ENCODE peak calls at places on chromosomes 16 and 17, in five cellular contexts. V, Y, M, E and B are unnamed samples. For H3K9me3, the result is how much of the 10 kb centered on the place peaks cover.

GRCh38 chr17:61533797-61534196 is 57.2 kb downstream of the NACA2 start:
- DNase-seq in V (no peak), Y (no peak), M (no peak), E (no peak), B (no peak)

GRCh38 chr16:86961133-86961720 is 356.0 kb downstream of the C16orf95 start:
- DNase-seq in V (no peak), Y (no peak), M (no peak), E (no peak), B (peak)

GRCh38 chr17:61467416-61468262 is 15.4 kb downstream of the TBX4 start:
- DNase-seq in V (peak), Y (peak), M (peak), E (no peak), B (peak)

GRCh38 chr17:49969134-49969759 is at the start of gene DLX4:
- DNase-seq in V (no peak), Y (peak), M (no peak), E (no peak), B (no peak)

GRCh38 chr17:4185656-4186055 is 42.7 kb downstream of the CYB5D2 start:
- DNase-seq in V (no peak), Y (no peak), M (no peak), E (no peak), B (no peak)

GRCh38 chr16:53632526-53632925 is 71.1 kb downstream of the RPGRIP1L start:
- DNase-seq in V (no peak), Y (no peak), M (no peak), E (no peak), B (no peak)

GRCh38 chr17:8016632-8017424 is 14.4 kb downstream of the GUCY2D start:
- DNase-seq in V (peak), Y (peak), M (peak), E (no peak), B (peak)

GRCh38 chr17:60153606-60154355 is 4.0 kb downstream of the CA4 start:
- DNase-seq in V (peak), Y (peak), M (no peak), E (no peak), B (peak)

GRCh38 chr17:62668091-62668804 is 40.8 kb downstream of the MRC2 start:
- DNase-seq in V (peak), Y (no peak), M (no peak), E (no peak), B (no peak)

GRCh38 chr16:12470311-12471229 is 333.1 kb downstream of the CPPED1 start:
- DNase-seq in V (no peak), Y (no peak), M (no peak), E (peak), B (no peak)

GRCh38 chr17:48757524-48757961 is 29.0 kb upstream of the HOXB13 start:
- DNase-seq in V (no peak), Y (no peak), M (no peak), E (no peak), B (no peak)

GRCh38 chr17:28846231-28846630 is 3.6 kb upstream of the FAM222B start:
- DNase-seq in V (no peak), Y (no peak), M (no peak), E (no peak), B (no peak)

GRCh38 chr17:49546546-49547535 is 28.8 kb upstream of the NXPH3 start:
- DNase-seq in V (no peak), Y (peak), M (no peak), E (no peak), B (peak)

GRCh38 chr17:8053600-8053999 is 14.7 kb downstream of the ALOX15B start:
- DNase-seq in V (no peak), Y (no peak), M (no peak), E (no peak), B (no peak)

GRCh38 chr16:10121496-10121895 is 60.7 kb downstream of the GRIN2A start:
- DNase-seq in V (no peak), Y (no peak), M (no peak), E (no peak), B (no peak)

GRCh38 chr16:87578531-87578930 is 23.8 kb upstream of the JPH3 start:
- DNase-seq in V (no peak), Y (no peak), M (no peak), E (no peak), B (no peak)

GRCh38 chr17:62017496-62017895 is 47.6 kb downstream of the MED13 start:
- DNase-seq in V (no peak), Y (no peak), M (no peak), E (no peak), B (no peak)

GRCh38 chr16:2287916-2288547 is 20.1 kb upstream of the RNPS1 start:
- DNase-seq in V (no peak), Y (no peak), M (no peak), E (no peak), B (no peak)

GRCh38 chr16:1626327-1626726 is 14.2 kb downstream of the CRAMP1 start:
- DNase-seq in V (no peak), Y (no peak), M (no peak), E (no peak), B (no peak)

GRCh38 chr17:75478508-75478907 is 22.1 kb downstream of the TMEM94 start:
- DNase-seq in V (no peak), Y (no peak), M (no peak), E (no peak), B (no peak)

GRCh38 chr17:2631211-2631610 is 37.8 kb downstream of the PAFAH1B1 start:
- DNase-seq in V (no peak), Y (no peak), M (no peak), E (no peak), B (no peak)

GRCh38 chr17:73707358-73707757 is 63.1 kb upstream of the SDK2 start:
- DNase-seq in V (no peak), Y (no peak), M (no peak), E (no peak), B (no peak)

GRCh38 chr17:34542700-34543336 is 36.6 kb upstream of the TMEM132E start:
- DNase-seq in V (peak), Y (no peak), M (peak), E (no peak), B (peak)

GRCh38 chr17:75271955-75272847 is 1.2 kb upstream of the MIF4GD start:
- DNase-seq in V (peak), Y (no peak), M (no peak), E (no peak), B (peak)

GRCh38 chr16:50303605-50304466 is 37.5 kb downstream of the ADCY7 start:
- DNase-seq in V (no peak), Y (no peak), M (no peak), E (peak), B (no peak)

GRCh38 chr16:51951668-51952298 is 595.2 kb downstream of the TOX3 start:
- DNase-seq in V (peak), Y (no peak), M (no peak), E (no peak), B (no peak)

GRCh38 chr17:51056813-51057510 is 63.7 kb downstream of the SPAG9 start:
- DNase-seq in V (peak), Y (no peak), M (no peak), E (no peak), B (peak)
- TF ChIP-seq CTCF in V (peak), Y (peak), M (peak), E (no peak), B (peak)

DNA sequence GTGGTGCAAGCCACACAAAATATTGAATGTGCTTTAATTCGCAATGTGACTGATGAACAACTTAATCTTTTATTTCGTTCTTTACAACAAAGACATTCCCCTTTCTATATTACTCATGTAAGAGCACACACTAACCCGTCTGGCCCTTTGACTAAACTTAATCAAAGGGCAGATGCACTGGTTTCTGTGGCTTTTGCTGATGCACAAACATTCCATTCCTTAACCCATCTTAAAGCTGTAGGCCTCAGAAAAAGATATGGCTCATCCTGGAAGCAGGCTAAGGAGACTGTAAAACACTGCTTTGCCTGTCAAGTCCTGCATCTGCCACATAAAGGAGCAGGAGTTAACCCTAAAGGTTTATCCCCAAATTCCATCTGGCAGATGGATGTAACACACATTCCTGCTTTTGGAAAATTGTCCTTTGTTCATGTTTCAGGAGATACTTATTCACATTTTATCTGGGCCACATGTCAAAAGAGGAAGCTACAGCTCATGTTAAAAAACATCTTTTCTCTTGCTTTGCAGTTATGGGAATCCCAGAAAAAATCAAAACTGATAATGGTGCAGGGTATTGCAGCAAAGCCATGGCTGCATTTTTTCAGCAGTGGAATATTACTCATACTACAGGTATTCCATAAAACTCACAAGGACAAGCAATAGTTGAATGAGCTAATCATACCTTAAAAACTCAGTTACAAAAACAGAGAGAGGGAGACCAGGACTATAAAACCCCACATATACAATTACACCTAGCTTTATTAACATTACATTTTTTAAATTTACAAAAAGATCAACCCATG is 137.2 kb downstream of the AHSP start:
- DNase-seq in V (no peak), Y (no peak), M (no peak), E (no peak), B (no peak)
- H3K4me3 ChIP-seq in V (no peak), Y (no peak), M (no peak), E (no peak), B (no peak)

GRCh38 chr16:85334718-85335583 is 222.7 kb upstream of the CIBAR2 start:
- DNase-seq in V (peak), Y (peak), M (peak), E (no peak), B (no peak)

GRCh38 chr16:85338989-85339388 is 226.7 kb upstream of the CIBAR2 start:
- DNase-seq in V (no peak), Y (no peak), M (no peak), E (no peak), B (no peak)

GRCh38 chr16:85338638-85338982 is 226.3 kb upstream of the CIBAR2 start:
- DNase-seq in V (no peak), Y (no peak), M (no peak), E (no peak), B (no peak)

GRCh38 chr16:85335584-85336492 is 223.6 kb upstream of the CIBAR2 start:
- DNase-seq in V (no peak), Y (no peak), M (peak), E (no peak), B (no peak)

DNA sequence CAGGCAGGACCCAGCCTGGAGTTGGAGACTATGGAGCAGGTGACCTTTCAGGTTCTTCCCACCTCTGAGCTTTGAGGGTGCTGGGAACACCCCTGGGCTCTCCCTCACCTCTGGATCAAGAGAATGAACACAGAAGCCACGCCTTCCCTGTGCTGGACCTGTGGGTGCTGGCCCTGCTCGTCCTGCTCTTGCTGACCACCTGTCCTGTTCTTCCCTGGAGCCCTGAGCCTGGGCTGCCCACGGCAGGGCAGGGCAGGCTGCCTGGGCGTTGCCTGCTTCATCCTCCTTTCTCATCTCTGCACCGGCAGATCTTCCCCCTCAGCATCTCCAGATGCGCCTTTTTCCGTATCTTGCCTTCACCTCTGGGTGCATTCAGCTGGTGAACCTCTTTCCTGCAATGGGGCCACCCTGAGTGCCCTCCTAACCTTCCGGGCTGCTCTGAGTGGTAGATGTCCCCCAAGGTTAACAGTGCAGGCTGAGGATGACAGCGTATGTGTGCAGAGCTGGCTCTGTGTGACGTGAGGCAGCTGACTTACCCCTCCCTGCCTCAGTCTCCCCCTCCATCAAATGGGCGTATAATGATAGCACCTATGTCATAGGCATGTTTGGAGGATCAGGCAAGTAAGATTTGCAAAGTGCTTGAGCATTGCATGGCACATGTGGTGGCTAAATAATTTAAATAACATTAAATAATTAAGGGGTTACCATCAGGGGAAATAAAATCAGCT is 225.8 kb upstream of the CIBAR2 start:
- DNase-seq in V (no peak), Y (no peak), M (no peak), E (no peak), B (no peak)
- H3K9me3 ChIP-seq in V (under half), Y (under half), M (under half), E (under half), B (under half)

GRCh38 chr17:39937462-39937861 is 9.9 kb downstream of the LRRC3C start:
- DNase-seq in V (no peak), Y (no peak), M (no peak), E (no peak), B (no peak)

GRCh38 chr17:39942076-39942475 is 14.5 kb downstream of the LRRC3C start:
- DNase-seq in V (no peak), Y (no peak), M (no peak), E (no peak), B (no peak)

GRCh38 chr17:39939031-39939430 is 11.5 kb downstream of the LRRC3C start:
- DNase-seq in V (no peak), Y (no peak), M (no peak), E (no peak), B (no peak)

GRCh38 chr17:39938140-39938869 is 10.8 kb downstream of the LRRC3C start:
- DNase-seq in V (no peak), Y (no peak), M (no peak), E (no peak), B (no peak)

GRCh38 chr17:39939588-39940419 is 12.3 kb downstream of the LRRC3C start:
- DNase-seq in V (peak), Y (no peak), M (no peak), E (no peak), B (peak)
- TF ChIP-seq CTCF in V (peak), Y (peak), M (no peak), E (no peak), B (peak)

GRCh38 chr17:45784583-45785372 is 658 bp downstream of the CRHR1 start:
- DNase-seq in V (peak), Y (no peak), M (no peak), E (peak), B (peak)

GRCh38 chr17:45784293-45784582 is at the start of gene CRHR1:
- DNase-seq in V (no peak), Y (no peak), M (no peak), E (no peak), B (no peak)

GRCh38 chr17:45785373-45786193 is 1.5 kb downstream of the CRHR1 start:
- DNase-seq in V (no peak), Y (no peak), M (no peak), E (no peak), B (peak)

GRCh38 chr17:45782889-45783592 is 1.1 kb upstream of the CRHR1 start:
- DNase-seq in V (peak), Y (no peak), M (no peak), E (peak), B (peak)

DNA sequence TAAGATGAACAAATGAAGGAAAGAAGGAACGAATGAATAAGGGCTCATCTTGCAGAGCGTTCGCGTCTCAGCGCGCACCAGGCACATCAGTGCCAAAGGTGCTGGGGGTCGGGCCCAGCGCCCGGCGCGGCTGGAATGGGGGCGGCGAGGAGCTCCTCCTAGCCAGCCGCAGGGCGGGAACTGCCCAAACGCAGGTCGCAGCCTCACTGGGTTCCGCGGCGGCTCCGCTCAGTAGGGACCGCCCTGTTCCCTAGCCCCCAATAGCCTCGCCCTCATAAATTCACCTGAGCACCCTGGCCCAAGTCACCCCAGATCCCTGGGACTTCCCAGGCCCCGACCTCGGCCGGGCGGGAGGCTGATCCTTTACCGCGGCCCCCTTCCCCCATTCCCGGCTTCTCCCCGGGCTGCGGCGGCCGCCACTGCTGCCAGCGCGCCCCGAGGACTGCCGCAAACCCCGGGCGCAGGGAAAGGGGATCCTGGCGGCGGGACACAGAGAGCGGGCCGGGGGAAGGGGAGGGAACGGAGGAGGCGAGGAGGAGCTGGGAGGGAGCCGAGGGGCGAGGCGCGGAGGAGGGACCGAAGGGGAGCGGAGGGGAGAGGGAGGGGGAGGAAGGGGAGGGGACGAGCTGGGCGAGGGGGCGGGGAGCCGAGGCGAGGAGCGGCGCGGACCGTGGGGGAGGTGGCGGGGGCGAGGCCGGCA is 377 bp upstream of the CRHR1 start:
- DNase-seq in V (peak), Y (no peak), M (no peak), E (peak), B (peak)
- H3K4me3 ChIP-seq in V (peak), Y (peak), M (peak), E (peak), B (peak)

GRCh38 chr16:3295209-3295608 is 10.0 kb downstream of the TIGD7 start:
- DNase-seq in V (no peak), Y (no peak), M (no peak), E (no peak), B (no peak)

GRCh38 chr16:3295783-3296182 is 9.4 kb downstream of the TIGD7 start:
- DNase-seq in V (no peak), Y (no peak), M (no peak), E (no peak), B (no peak)

GRCh38 chr16:3289998-3290673 is 6.8 kb downstream of the ZNF263 start:
- DNase-seq in V (no peak), Y (no peak), M (no peak), E (no peak), B (no peak)

GRCh38 chr16:3292604-3293003 is 9.3 kb downstream of the ZNF263 start:
- DNase-seq in V (no peak), Y (no peak), M (no peak), E (no peak), B (no peak)
- H3K9me3 ChIP-seq in V (under half), Y (under half), M (half or more), E (under half), B (under half)

GRCh38 chr16:28549301-28549899 is 4.3 kb upstream of the SGF29 start:
- DNase-seq in V (no peak), Y (no peak), M (no peak), E (no peak), B (no peak)

GRCh38 chr16:28556914-28557320 is 3.2 kb downstream of the SGF29 start:
- DNase-seq in V (no peak), Y (no peak), M (no peak), E (no peak), B (peak)

GRCh38 chr16:28555593-28555992 is 1.9 kb downstream of the SGF29 start:
- DNase-seq in V (no peak), Y (no peak), M (no peak), E (no peak), B (no peak)

GRCh38 chr16:28554634-28555423 is 1.1 kb downstream of the SGF29 start:
- DNase-seq in V (no peak), Y (no peak), M (no peak), E (no peak), B (no peak)

DNA sequence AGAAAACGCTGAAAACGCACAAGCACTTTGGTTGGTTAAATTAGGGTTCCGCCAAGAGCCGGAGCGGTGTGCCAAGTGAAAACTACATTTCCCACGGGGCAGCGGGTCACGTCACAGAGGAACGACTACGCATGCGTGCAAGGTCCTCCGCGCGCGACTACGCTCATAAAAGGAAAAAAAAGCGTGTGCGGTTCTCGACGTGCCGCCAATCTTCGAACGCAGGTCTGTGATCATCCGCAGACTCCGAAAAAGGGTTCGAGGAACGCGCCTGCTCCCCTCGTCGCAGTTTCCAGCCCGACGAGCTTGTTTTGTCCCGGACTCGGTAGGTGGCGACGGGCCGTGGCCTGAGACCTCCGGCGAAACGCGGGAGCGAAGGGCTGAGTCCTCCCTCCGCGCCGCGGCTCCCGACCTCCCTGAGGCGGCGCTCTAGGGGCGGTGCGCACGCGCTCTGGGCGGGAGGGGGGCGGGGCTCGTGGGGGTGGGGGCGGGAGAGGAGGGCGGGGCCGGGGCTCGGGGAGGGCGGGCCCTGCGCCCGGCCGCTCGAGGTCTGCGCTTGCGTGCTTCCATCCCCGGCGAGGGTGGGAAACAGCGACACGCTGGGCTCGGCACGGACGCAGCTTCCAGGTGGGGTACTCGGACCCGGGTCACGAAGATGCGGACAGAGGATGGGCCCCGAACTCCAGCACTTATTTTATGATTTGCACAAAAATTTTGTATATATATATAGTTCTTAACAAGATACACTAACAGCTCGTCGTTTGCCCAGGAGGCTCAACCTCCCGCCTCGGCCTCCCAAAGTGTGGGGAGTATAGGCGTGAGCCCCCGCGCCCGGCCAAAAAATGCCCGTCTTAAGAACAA is at the start of gene SGF29:
- DNase-seq in V (peak), Y (peak), M (peak), E (peak), B (peak)
- TF ChIP-seq CTCF in V (peak), Y (peak), M (no peak), E (peak), B (peak)